ENCODE peak calls at places on chromosomes 11 and 22, in seven cellular contexts. T is GM10248; X is stimulated activated naive B cell treated with anti-CD40 and anti-IgM and Interleukin-4, amounts not matched to agents 10 μg/mL and 1 μg/mL and 100 μg/mL, for 72 hours; Q is RWPE1; C is activated CD8-positive, alpha-beta T cell treated with anti-CD3 and anti-CD28 coated beads for 36 hours; S is GM19239; U is osteoblast. O is an unnamed sample.

GRCh38 chr11:65112551-65113360 is 1.1 kb downstream of the TM7SF2 start:
- DNase-seq in T (peak), X (peak), Q (no peak), C (peak), S (no peak), U (peak), O (peak)

GRCh38 chr11:20639688-20640087 is 29.7 kb upstream of the NELL1 start:
- DNase-seq in T (no peak), X (no peak), Q (no peak), C (no peak), S (no peak), U (no peak), O (no peak)

GRCh38 chr11:69464621-69464960 is 16.9 kb upstream of the LINC01488 start:
- DNase-seq in T (no peak), X (no peak), Q (no peak), C (no peak), S (no peak), U (peak), O (no peak)

GRCh38 chr11:2582436-2582931 is 117.3 kb downstream of the KCNQ1OT1 start:
- DNase-seq in T (no peak), X (no peak), Q (no peak), C (no peak), S (no peak), U (peak), O (no peak)

GRCh38 chr11:19790831-19791552 is 78.4 kb downstream of the NAV2 start:
- DNase-seq in T (no peak), X (no peak), Q (no peak), C (no peak), S (no peak), U (no peak), O (peak)

GRCh38 chr11:83072689-83073242 is 1.1 kb upstream of the RAB30 start:
- DNase-seq in T (no peak), X (no peak), Q (no peak), C (no peak), S (no peak), U (peak), O (no peak)

GRCh38 chr22:49108636-49109315 is 718.9 kb downstream of the BRD1 start:
- DNase-seq in T (no peak), X (no peak), Q (no peak), C (no peak), S (no peak), U (peak), O (no peak)

GRCh38 chr22:43945632-43946390 is 9.4 kb upstream of the SAMM50 start:
- DNase-seq in T (peak), X (peak), Q (no peak), C (peak), S (peak), U (peak), O (peak)

GRCh38 chr11:97269527-97269926 is 879.7 kb downstream of the JRKL start:
- DNase-seq in T (no peak), X (no peak), Q (peak), C (no peak), S (peak), U (no peak), O (no peak)

O was measured in GM06990.